ENCODE peak calls at places on chromosomes 6 and 20, in eight cellular contexts. W is bronchial epithelial cell, Z is fibroblast of the aortic adventitia, G is Caco-2, Q is left ventricle myocardium inferior, V is coronary artery, I is GM12865, C is heart right ventricle. B is an unnamed sample.

GRCh38 chr6:37566209-37566859 is 66.6 kb upstream of the CCDC167 start:
- DNase-seq in W (no peak), Z (peak; percentile 30), G (peak; percentile 80), Q (peak; percentile 47), V (peak; percentile 76), I (peak; percentile 79), C (peak; percentile 37), B (no peak)

GRCh38 chr6:16698988-16699868 is 62.0 kb downstream of the ATXN1 start:
- DNase-seq in W (peak; percentile 80), Z (no peak), G (peak; percentile 10), Q (no peak), V (no peak), I (no peak), C (no peak), B (no peak)

GRCh38 chr6:144895890-144896289 is 610.8 kb downstream of the UTRN start:
- DNase-seq in W (no peak), Z (no peak), G (no peak), Q (no peak), V (no peak), I (no peak), C (no peak), B (no peak)

GRCh38 chr20:4041748-4042411 is 26.5 kb upstream of the RNF24 start:
- DNase-seq in W (peak; percentile 99), Z (peak; percentile 98), G (no peak), Q (peak; percentile 25), V (no peak), I (no peak), C (no peak), B (no peak)

GRCh38 chr6:11064836-11065235 is 20.7 kb upstream of the ELOVL2 start:
- DNase-seq in W (no peak), Z (no peak), G (no peak), Q (no peak), V (no peak), I (no peak), C (no peak), B (no peak)

GRCh38 chr20:41357424-41358163 is 9.0 kb downstream of the EMILIN3 start:
- DNase-seq in W (no peak), Z (no peak), G (no peak), Q (no peak), V (no peak), I (no peak), C (no peak), B (no peak)

GRCh38 chr6:11538049-11538798 is 675 bp downstream of the TMEM170B start:
- DNase-seq in W (no peak), Z (no peak), G (peak; percentile 40), Q (peak; percentile 32), V (peak; percentile 76), I (peak; percentile 33), C (peak; percentile 17), B (no peak)

GRCh38 chr6:146357578-146358340 is 185.9 kb upstream of the RAB32 start:
- DNase-seq in W (peak; percentile 96), Z (peak; percentile 96), G (no peak), Q (no peak), V (no peak), I (peak; percentile 51), C (no peak), B (peak; percentile 74)

GRCh38 chr6:85795966-85796365 is 153.3 kb upstream of the SYNCRIP start:
- DNase-seq in W (no peak), Z (no peak), G (no peak), Q (no peak), V (no peak), I (no peak), C (no peak), B (no peak)

GRCh38 chr6:120869397-120869796 is 464.9 kb downstream of the TBC1D32 start:
- DNase-seq in W (peak; percentile 7), Z (no peak), G (peak; percentile 17), Q (no peak), V (no peak), I (no peak), C (no peak), B (no peak)

GRCh38 chr6:107629545-107630147 is 139.7 kb downstream of the SOBP start:
- DNase-seq in W (no peak), Z (no peak), G (no peak), Q (no peak), V (no peak), I (no peak), C (no peak), B (no peak)

GRCh38 chr6:156622185-156622584 is 155.0 kb upstream of the ARID1B start:
- DNase-seq in W (no peak), Z (no peak), G (no peak), Q (no peak), V (no peak), I (no peak), C (no peak), B (no peak)

GRCh38 chr6:152952866-152953509 is 29.9 kb downstream of the FBXO5 start:
- DNase-seq in W (peak; percentile 55), Z (peak; percentile 71), G (no peak), Q (no peak), V (no peak), I (peak; percentile 30), C (no peak), B (peak; percentile 27)

GRCh38 chr20:59335401-59335800 is 35.0 kb downstream of the EDN3 start:
- DNase-seq in W (no peak), Z (no peak), G (no peak), Q (no peak), V (no peak), I (no peak), C (no peak), B (no peak)

GRCh38 chr6:126040826-126041225 is 54.5 kb downstream of the TRMT11 start:
- DNase-seq in W (peak; percentile 87), Z (peak; percentile 74), G (no peak), Q (no peak), V (no peak), I (no peak), C (no peak), B (peak; percentile 47)

GRCh38 chr6:52610745-52611355 is 34.0 kb upstream of the TRAM2 start:
- DNase-seq in W (peak; percentile 70), Z (no peak), G (no peak), Q (no peak), V (no peak), I (no peak), C (no peak), B (no peak)

GRCh38 chr20:20369353-20370086 is 1.6 kb downstream of the INSM1 start:
- DNase-seq in W (peak; percentile 12), Z (no peak), G (peak; percentile 7), Q (no peak), V (no peak), I (peak; percentile 49), C (no peak), B (no peak)

GRCh38 chr6:118146584-118146983 is 239.5 kb downstream of the SLC35F1 start:
- DNase-seq in W (peak; percentile 31), Z (no peak), G (no peak), Q (no peak), V (no peak), I (no peak), C (no peak), B (no peak)

GRCh38 chr20:45463113-45463512 is 6.4 kb upstream of the WFDC2 start:
- DNase-seq in W (no peak), Z (no peak), G (no peak), Q (no peak), V (no peak), I (no peak), C (no peak), B (no peak)
- TF ChIP-seq CTCF in W (no peak), Z (no peak), G (no peak), Q (no peak), V (no peak), I (no peak), C (no peak), B (no peak)

DNA sequence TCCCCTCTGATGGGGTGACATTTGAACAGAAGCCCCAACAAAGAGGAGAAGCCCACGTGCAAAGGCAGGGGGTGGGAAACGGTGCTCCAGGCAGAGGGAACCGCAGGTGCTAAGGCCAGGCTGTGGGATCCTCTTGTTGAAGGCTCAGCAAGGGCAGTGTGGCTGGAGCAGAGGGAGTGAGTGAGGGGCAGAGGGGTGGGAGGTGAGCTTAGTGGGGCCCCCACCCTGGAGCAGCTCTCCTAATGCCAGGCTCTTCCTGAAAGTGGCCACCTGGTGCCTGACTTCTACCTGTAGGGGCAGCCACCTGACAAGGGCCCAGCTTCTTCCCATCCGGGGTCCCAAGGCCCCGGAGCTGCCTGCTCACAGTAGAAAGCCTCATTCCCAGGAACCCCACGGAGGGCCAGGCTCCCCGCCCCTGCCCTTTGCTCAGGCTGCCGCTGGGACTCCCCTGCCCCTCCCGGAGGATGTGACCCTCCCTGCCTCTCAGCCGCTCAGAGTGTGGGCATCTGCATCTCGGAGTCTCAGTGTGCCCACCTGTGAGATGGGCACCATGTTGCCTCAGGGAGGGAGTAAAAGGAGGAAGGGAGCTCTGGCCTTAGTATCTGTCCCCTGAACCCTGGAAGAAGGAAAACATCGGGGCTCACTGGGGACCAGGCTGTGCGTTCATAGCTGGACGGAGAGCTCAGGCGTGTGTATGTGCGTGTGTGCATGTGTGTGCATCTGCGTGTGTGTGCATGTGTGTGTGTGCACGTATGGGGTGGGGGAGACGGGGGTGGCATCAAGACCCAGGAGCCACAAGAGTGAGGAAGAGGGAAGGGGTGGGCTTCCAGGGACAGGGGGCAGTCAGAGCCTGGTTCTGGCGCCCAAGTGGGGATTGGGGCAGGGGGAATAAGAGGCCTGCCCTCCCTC is 119.4 kb downstream of the CEBPB start:
- DNase-seq in W (no peak), Z (no peak), G (no peak), Q (no peak), V (peak; percentile 78), I (no peak), C (no peak), B (no peak)
- H3K4me3 ChIP-seq in W (no peak overlapping the region), Z (no peak overlapping the region), G (no peak overlapping the region), Q (no peak overlapping the region), V (no peak overlapping the region), I (no peak overlapping the region), C (no peak overlapping the region), B (no peak overlapping the region)

GRCh38 chr6:169746556-169746955 is 4.8 kb downstream of the DYNLT2 start:
- DNase-seq in W (peak; percentile 42), Z (no peak), G (no peak), Q (no peak), V (no peak), I (no peak), C (no peak), B (no peak)

GRCh38 chr6:169752074-169752623 is 727 bp downstream of the ERMARD start:
- DNase-seq in W (no peak), Z (no peak), G (peak; percentile 13), Q (no peak), V (no peak), I (peak; percentile 15), C (no peak), B (no peak)

GRCh38 chr6:169755162-169755561 is 3.7 kb downstream of the ERMARD start:
- DNase-seq in W (no peak), Z (no peak), G (no peak), Q (no peak), V (no peak), I (no peak), C (no peak), B (no peak)

GRCh38 chr6:169751242-169752073 is at the start of the genes DYNLT2 and ERMARD:
- DNase-seq in W (peak; percentile 84), Z (peak; percentile 91), G (peak; percentile 96), Q (peak; percentile 93), V (peak; percentile 95), I (peak; percentile 95), C (peak; percentile 93), B (peak; percentile 71)
- TF ChIP-seq CTCF in W (peak; percentile 33), Z (peak; percentile 40), G (no peak), Q (peak; percentile 56), V (no peak), I (peak; percentile 1), C (no peak), B (peak; percentile 10)

DNA sequence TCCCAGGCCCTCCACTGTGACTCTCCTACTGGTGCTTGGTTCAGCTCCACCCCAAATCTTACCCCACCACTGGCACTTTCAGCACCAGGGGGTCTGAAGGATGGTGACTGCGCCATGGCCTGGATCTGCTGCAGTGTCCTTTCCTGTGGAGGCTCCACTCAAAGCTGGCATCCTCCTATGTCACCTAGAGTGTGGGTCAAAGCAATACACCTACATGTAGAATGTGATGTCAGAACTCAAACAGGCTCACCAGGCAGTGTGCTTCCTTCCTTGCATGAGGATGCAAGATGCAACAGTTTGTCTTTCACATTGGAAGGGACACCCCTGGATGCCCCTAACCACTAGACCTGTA is 32.8 kb upstream of the MICB start:
- DNase-seq in W (no peak), Z (no peak), G (no peak), Q (no peak), V (no peak), I (no peak), C (no peak), B (no peak)
- H3K4me3 ChIP-seq in W (no peak overlapping the region), Z (no peak overlapping the region), G (no peak overlapping the region), Q (peak overlapping the region; percentile 70), V (peak overlapping the region; percentile 70), I (peak overlapping the region; percentile 76), C (peak overlapping the region; percentile 40), B (no peak overlapping the region)

B was measured in Panc1.